ENCODE peak calls at places on chromosomes 3 and 15, in ten cellular contexts. F, N, E, Z, B, R, P, K, S and A are unnamed samples.

GRCh38 chr3:168047190-168047795 is 48.4 kb downstream of the GOLIM4 start:
- DNase-seq in F (no peak), N (no peak), E (peak), Z (no peak), B (no peak), R (no peak), P (peak), K (no peak), S (peak), A (peak)

GRCh38 chr15:78127882-78128281 is 3.4 kb downstream of the CIB2 start:
- DNase-seq in F (no peak), N (no peak), E (no peak), Z (no peak), B (no peak), R (no peak), P (no peak), K (no peak), S (no peak), A (no peak)

GRCh38 chr3:10404876-10405275 is 84.0 kb upstream of the SEC13 start:
- DNase-seq in F (no peak), N (no peak), E (no peak), Z (no peak), B (no peak), R (no peak), P (no peak), K (no peak), S (no peak), A (no peak)

GRCh38 chr15:26888761-26889160 is 21.9 kb downstream of the GABRA5 start:
- DNase-seq in F (no peak), N (no peak), E (no peak), Z (no peak), B (no peak), R (no peak), P (no peak), K (no peak), S (no peak), A (no peak)

GRCh38 chr3:159604151-159604581 is 384.5 kb upstream of the IL12A start:
- DNase-seq in F (no peak), N (no peak), E (peak), Z (no peak), B (no peak), R (no peak), P (no peak), K (no peak), S (no peak), A (no peak)

GRCh38 chr3:137906985-137907649 is 102.8 kb upstream of the CLDN18 start:
- DNase-seq in F (no peak), N (peak), E (no peak), Z (no peak), B (no peak), R (no peak), P (no peak), K (no peak), S (no peak), A (no peak)

GRCh38 chr3:40191850-40192448 is 117.6 kb upstream of the EIF1B start:
- DNase-seq in F (no peak), N (no peak), E (peak), Z (peak), B (peak), R (peak), P (peak), K (peak), S (peak), A (peak)

GRCh38 chr15:50098576-50098975 is 20.5 kb downstream of the ATP8B4 start:
- DNase-seq in F (no peak), N (no peak), E (peak), Z (no peak), B (no peak), R (no peak), P (no peak), K (no peak), S (no peak), A (no peak)

GRCh38 chr3:69088033-69088432 is 3.3 kb downstream of the ARL6IP5 start:
- DNase-seq in F (no peak), N (no peak), E (peak), Z (no peak), B (no peak), R (no peak), P (no peak), K (no peak), S (no peak), A (no peak)

GRCh38 chr3:31775383-31775782 is 205.7 kb downstream of the OSBPL10 start:
- DNase-seq in F (no peak), N (no peak), E (no peak), Z (no peak), B (no peak), R (no peak), P (no peak), K (no peak), S (no peak), A (no peak)

GRCh38 chr3:64161481-64161952 is 63.7 kb downstream of the PRICKLE2 start:
- DNase-seq in F (no peak), N (no peak), E (no peak), Z (no peak), B (no peak), R (no peak), P (no peak), K (no peak), S (peak), A (peak)

GRCh38 chr3:150965436-150965835 is 7.1 kb downstream of the CLRN1 start:
- DNase-seq in F (no peak), N (no peak), E (no peak), Z (no peak), B (no peak), R (no peak), P (no peak), K (no peak), S (no peak), A (no peak)

GRCh38 chr3:110569073-110569472 is 502.5 kb upstream of the NECTIN3 start:
- DNase-seq in F (no peak), N (no peak), E (no peak), Z (no peak), B (no peak), R (no peak), P (no peak), K (no peak), S (no peak), A (no peak)

GRCh38 chr3:19147905-19148767 is at the start of gene KCNH8:
- DNase-seq in F (peak), N (peak), E (no peak), Z (peak), B (peak), R (peak), P (peak), K (peak), S (peak), A (no peak)

GRCh38 chr3:163490119-163490518 is 1588.2 kb downstream of the SI start:
- DNase-seq in F (no peak), N (no peak), E (no peak), Z (no peak), B (peak), R (peak), P (peak), K (peak), S (peak), A (peak)

GRCh38 chr15:91456251-91456718 is 356.2 kb downstream of the SV2B start:
- DNase-seq in F (no peak), N (peak), E (no peak), Z (no peak), B (no peak), R (no peak), P (no peak), K (no peak), S (no peak), A (no peak)

GRCh38 chr3:185880600-185880999 is 55.8 kb upstream of the IGF2BP2 start:
- DNase-seq in F (no peak), N (no peak), E (peak), Z (no peak), B (no peak), R (no peak), P (no peak), K (no peak), S (no peak), A (no peak)

GRCh38 chr15:101442272-101442671 is 47.2 kb downstream of the PCSK6 start:
- DNase-seq in F (no peak), N (no peak), E (no peak), Z (no peak), B (no peak), R (no peak), P (no peak), K (no peak), S (no peak), A (no peak)

GRCh38 chr15:93985925-93986324 is 245.4 kb upstream of the MCTP2 start:
- DNase-seq in F (no peak), N (no peak), E (no peak), Z (no peak), B (no peak), R (no peak), P (no peak), K (no peak), S (no peak), A (no peak)

GRCh38 chr15:88881781-88882180 is 13.6 kb downstream of the HAPLN3 start:
- DNase-seq in F (no peak), N (no peak), E (no peak), Z (no peak), B (no peak), R (no peak), P (no peak), K (no peak), S (no peak), A (no peak)

GRCh38 chr3:127001486-127002194 is 18.7 kb downstream of the PLXNA1 start:
- DNase-seq in F (no peak), N (no peak), E (no peak), Z (no peak), B (no peak), R (no peak), P (no peak), K (no peak), S (no peak), A (no peak)

GRCh38 chr3:127003601-127004280 is 20.8 kb downstream of the PLXNA1 start:
- DNase-seq in F (no peak), N (no peak), E (no peak), Z (no peak), B (no peak), R (no peak), P (no peak), K (no peak), S (no peak), A (no peak)

GRCh38 chr3:127000792-127001191 is 17.9 kb downstream of the PLXNA1 start:
- DNase-seq in F (no peak), N (no peak), E (no peak), Z (no peak), B (no peak), R (no peak), P (no peak), K (no peak), S (no peak), A (no peak)

GRCh38 chr3:127003175-127003555 is 20.2 kb downstream of the PLXNA1 start:
- DNase-seq in F (no peak), N (no peak), E (no peak), Z (no peak), B (no peak), R (no peak), P (no peak), K (no peak), S (no peak), A (no peak)

GRCh38 chr3:127002195-127003174 is 19.6 kb downstream of the PLXNA1 start:
- DNase-seq in F (peak), N (peak), E (peak), Z (no peak), B (peak), R (peak), P (peak), K (peak), S (peak), A (peak)
- TF ChIP-seq CTCF in F (peak), N (peak), E (peak), Z (peak), B (peak), R (peak), P (peak), K (no peak), S (peak), A (peak)

GRCh38 chr15:64009798-64010241 is 36.5 kb downstream of the DAPK2 start:
- DNase-seq in F (no peak), N (no peak), E (peak), Z (no peak), B (no peak), R (no peak), P (no peak), K (no peak), S (no peak), A (no peak)

GRCh38 chr15:64013179-64014043 is 32.9 kb downstream of the DAPK2 start:
- DNase-seq in F (no peak), N (no peak), E (no peak), Z (no peak), B (no peak), R (no peak), P (peak), K (no peak), S (no peak), A (no peak)

GRCh38 chr15:64009241-64009640 is 37.0 kb downstream of the DAPK2 start:
- DNase-seq in F (no peak), N (no peak), E (no peak), Z (no peak), B (no peak), R (no peak), P (no peak), K (no peak), S (no peak), A (no peak)

GRCh38 chr15:64008177-64008576 is 38.1 kb downstream of the DAPK2 start:
- DNase-seq in F (no peak), N (no peak), E (no peak), Z (no peak), B (no peak), R (no peak), P (no peak), K (no peak), S (no peak), A (no peak)

DNA sequence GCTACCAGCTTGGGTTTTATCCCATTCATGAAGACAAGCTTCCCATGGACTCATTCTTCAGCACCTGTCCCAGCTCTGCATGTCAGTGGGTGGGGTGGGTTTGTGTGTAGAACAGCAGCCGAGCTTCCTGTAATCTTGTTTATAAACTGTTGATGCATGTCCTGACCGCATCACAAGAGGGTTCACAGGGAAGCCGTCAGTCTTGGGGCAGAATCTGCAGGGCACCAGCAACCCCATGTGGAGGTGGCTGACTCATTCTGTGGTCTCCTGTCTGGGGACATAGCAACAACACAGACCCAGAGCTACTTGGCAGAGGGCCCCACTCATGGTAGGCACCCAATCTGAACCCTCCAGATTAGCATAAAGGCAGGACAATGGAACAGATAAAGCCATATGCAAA is 35.6 kb downstream of the DAPK2 start:
- DNase-seq in F (no peak), N (peak), E (peak), Z (no peak), B (no peak), R (no peak), P (no peak), K (no peak), S (no peak), A (peak)
- TF ChIP-seq CTCF in F (no peak), N (no peak), E (no peak), Z (no peak), B (no peak), R (no peak), P (no peak), K (no peak), S (no peak), A (no peak)

GRCh38 chr3:43699864-43700263 is 9.1 kb downstream of the ABHD5 start:
- DNase-seq in F (no peak), N (no peak), E (no peak), Z (no peak), B (no peak), R (no peak), P (peak), K (peak), S (peak), A (no peak)
- TF ChIP-seq CTCF in F (peak), N (no peak), E (peak), Z (no peak), B (no peak), R (peak), P (peak), K (no peak), S (peak), A (no peak)

DNA sequence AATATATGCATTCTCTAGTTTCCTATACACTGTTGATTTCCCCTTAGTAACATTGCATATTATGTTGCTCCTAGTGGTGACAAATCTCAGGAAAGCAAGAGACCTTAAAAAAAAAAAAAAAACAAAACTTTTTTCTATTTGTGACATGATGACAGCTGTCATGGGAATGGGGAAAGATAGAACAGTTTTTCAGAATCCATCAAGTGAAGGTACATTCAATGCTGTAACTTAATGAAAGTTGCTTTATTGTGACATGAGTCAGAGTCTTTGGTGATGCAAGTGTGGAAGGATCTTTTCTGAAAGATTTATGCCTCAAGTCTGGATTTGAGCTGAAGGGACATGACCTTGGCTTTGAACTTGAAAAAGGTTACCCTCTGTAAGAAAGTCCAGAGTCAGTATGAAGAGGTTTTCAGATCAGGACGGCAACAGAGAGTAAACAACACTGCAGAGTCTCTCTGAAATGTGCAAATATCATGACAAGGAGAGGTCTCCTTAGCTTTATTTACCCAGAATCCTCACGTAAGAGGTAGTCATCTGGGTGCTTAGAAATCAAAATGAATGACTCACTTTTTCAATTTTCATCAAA is 424.7 kb downstream of the CNTN4 start:
- DNase-seq in F (no peak), N (no peak), E (no peak), Z (no peak), B (no peak), R (no peak), P (no peak), K (no peak), S (no peak), A (no peak)
- TF ChIP-seq CTCF in F (peak), N (no peak), E (no peak), Z (no peak), B (no peak), R (no peak), P (no peak), K (no peak), S (no peak), A (no peak)

DNA sequence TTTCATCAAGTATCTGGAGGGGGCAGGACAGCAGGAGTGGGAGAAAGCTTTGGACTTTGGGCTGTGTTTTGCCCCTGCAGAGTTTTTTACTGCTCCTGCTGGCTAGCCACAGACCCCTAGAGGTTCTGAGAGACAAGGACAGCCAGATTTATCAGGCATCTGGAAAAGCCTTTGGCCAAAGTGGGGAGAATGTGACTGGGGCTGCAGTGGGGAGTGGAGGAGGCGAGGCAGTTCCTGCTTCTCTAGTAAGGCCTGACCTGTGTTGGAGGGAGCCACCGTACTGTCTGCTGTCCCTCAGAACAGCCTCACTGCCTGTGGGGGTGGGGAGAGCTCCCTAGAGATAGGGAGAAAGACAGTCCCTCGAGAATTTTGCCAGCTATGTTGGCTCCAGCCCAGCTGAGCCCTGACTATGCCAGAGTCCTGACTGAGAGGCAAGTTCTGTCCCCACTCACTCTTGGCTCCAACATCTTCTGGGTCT is 2.2 kb downstream of the ALPK3 start:
- DNase-seq in F (no peak), N (no peak), E (no peak), Z (no peak), B (no peak), R (no peak), P (peak), K (no peak), S (peak), A (no peak)
- TF ChIP-seq CTCF in F (peak), N (peak), E (no peak), Z (no peak), B (no peak), R (peak), P (no peak), K (no peak), S (peak), A (no peak)